ENCODE peak calls at places on chromosomes 13 and 19, in five cellular contexts. J, R, L, B and W are unnamed samples.

GRCh38 chr13:95924389-95924994 is 128.7 kb downstream of the UGGT2 start:
- DNase-seq in B (no peak), L (no peak), J (peak; percentile 41), R (no peak), W (peak; percentile 5)

GRCh38 chr13:23760000-23760399 is 129.2 kb downstream of the MIPEP start:
- DNase-seq in J (no peak), R (no peak), B (no peak), L (no peak), W (no peak)

GRCh38 chr13:110126391-110126961 is 180.5 kb downstream of the COL4A1 start:
- DNase-seq in J (no peak), B (no peak), L (no peak), R (no peak), W (no peak)

GRCh38 chr13:28744091-28744536 is 25.3 kb upstream of the SLC46A3 start:
- DNase-seq in L (peak; percentile 38), J (no peak), B (no peak), R (no peak), W (no peak)

GRCh38 chr19:7928741-7929701 is 3.1 kb upstream of the CTXN1 start:
- DNase-seq in B (no peak), L (peak; percentile 76), R (peak; percentile 91), J (peak; percentile 53), W (peak; percentile 47)

GRCh38 chr19:58218899-58219298 is 9.8 kb upstream of the ZNF544 start:
- DNase-seq in J (peak; percentile 8), L (peak; percentile 62), B (no peak), R (peak; percentile 41), W (no peak)

GRCh38 chr13:33493672-33494365 is 208.3 kb upstream of the STARD13 start:
- DNase-seq in B (no peak), L (no peak), J (no peak), R (no peak), W (no peak)

GRCh38 chr13:99911965-99912566 is 59.5 kb downstream of the ZIC5 start:
- DNase-seq in R (no peak), B (no peak), L (no peak), J (no peak), W (no peak)

GRCh38 chr13:71831716-71832115 is 35.3 kb downstream of the DACH1 start:
- DNase-seq in B (no peak), L (peak; percentile 3), R (no peak), J (no peak), W (peak; percentile 69)

GRCh38 chr13:44274838-44275237 is 98.8 kb upstream of the SERP2 start:
- DNase-seq in R (peak; percentile 13), L (no peak), B (no peak), J (no peak), W (no peak)

GRCh38 chr19:28065026-28065425 is 1147.9 kb downstream of the UQCRFS1 start:
- DNase-seq in L (no peak), B (no peak), J (no peak), R (no peak), W (no peak)

GRCh38 chr13:114080739-114081561 is 51.5 kb downstream of the RASA3 start:
- DNase-seq in J (no peak), L (no peak), B (no peak), R (no peak), W (no peak)

GRCh38 chr13:47901451-47901850 is 99.6 kb downstream of the SUCLA2 start:
- DNase-seq in B (no peak), J (no peak), R (no peak), L (peak; percentile 4), W (no peak)

GRCh38 chr19:13850910-13851753 is 25.8 kb upstream of the NANOS3 start:
- DNase-seq in J (peak; percentile 91), B (no peak), L (peak; percentile 79), R (peak; percentile 42), W (no peak)

GRCh38 chr19:43625918-43626579 is 6.6 kb upstream of the ZNF428 start:
- DNase-seq in J (no peak), R (peak; percentile 73), L (peak; percentile 78), B (no peak), W (peak; percentile 52)

GRCh38 chr19:872266-872951 is 12.9 kb downstream of the CFD start:
- DNase-seq in R (no peak), L (peak; percentile 95), J (no peak), B (peak; percentile 36), W (peak; percentile 76)

GRCh38 chr13:76641056-76641455 is 245.1 kb downstream of the KCTD12 start:
- DNase-seq in R (peak; percentile 15), L (no peak), B (no peak), J (no peak), W (no peak)

GRCh38 chr19:18470153-18470552 is 32.2 kb upstream of the ISYNA1 start:
- DNase-seq in L (peak; percentile 73), B (no peak), J (peak; percentile 55), R (peak; percentile 75), W (peak; percentile 42)

GRCh38 chr19:19575411-19575810 is 37.3 kb downstream of the CILP2 start:
- DNase-seq in J (no peak), L (no peak), R (no peak), B (no peak), W (no peak)

GRCh38 chr19:17243340-17243853 is 2.3 kb downstream of the NR2F6 start:
- DNase-seq in J (peak; percentile 43), R (peak; percentile 52), L (no peak), B (no peak), W (no peak)

GRCh38 chr19:43589680-43590079 is 6.3 kb downstream of the IRGQ start:
- DNase-seq in R (no peak), B (no peak), J (no peak), L (no peak), W (no peak)

GRCh38 chr19:681638-682037 is 5.4 kb downstream of the FSTL3 start:
- DNase-seq in L (no peak), R (no peak), J (no peak), B (no peak), W (no peak)

GRCh38 chr13:110017379-110017778 is 231.0 kb upstream of the IRS2 start:
- DNase-seq in L (no peak), J (no peak), R (no peak), B (no peak), W (no peak)

DNA sequence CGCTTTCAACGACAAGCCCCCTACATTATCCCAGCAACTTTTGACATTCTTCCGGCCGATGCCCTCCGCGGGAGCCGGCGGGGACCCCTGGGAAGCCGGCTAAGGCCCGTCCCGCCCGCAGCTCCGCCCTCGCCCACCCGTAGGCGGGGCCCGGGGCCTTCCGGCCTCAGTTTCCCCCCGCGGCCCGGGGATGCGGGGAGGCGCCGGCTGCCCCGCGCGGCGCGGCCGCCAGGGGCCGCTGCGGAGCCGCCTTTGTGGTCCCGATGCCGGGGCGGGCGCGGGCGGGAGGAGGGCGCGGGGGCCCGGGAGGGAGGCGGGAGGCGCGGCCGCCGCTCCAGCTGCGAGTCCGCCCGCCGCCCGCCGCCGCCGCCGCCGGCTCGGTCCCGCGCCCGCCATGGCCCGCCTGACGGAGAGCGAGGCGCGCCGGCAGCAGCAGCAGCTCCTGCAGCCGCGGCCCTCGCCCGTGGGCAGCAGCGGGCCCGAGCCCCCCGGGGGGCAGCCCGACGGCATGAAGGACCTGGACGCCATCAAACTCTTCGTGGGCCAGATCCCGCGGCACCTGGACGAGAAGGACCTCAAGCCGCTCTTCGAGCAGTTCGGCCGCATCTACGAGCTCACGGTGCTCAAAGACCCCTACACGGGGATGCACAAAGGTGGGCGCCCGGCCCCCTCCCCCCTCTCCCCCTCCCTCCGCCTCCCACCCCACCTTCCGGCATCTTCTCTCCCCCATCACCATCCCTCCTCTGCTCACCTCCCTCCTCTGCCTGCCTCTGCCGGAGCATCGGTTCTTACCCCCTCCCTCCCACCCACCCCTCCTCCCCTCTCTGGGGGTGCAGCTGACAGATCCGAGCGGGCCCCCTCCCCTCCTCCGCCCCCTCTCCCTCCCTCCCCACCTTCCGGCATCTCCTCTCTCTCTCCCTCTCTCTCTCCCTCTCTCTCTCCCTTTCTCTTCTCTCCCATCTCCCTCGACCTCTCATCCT is at the start of gene CELF5:
- DNase-seq in J (no peak), R (peak; percentile 99), L (peak; percentile 72), B (no peak), W (peak; percentile 88)
- TF ChIP-seq FOXM1 in J (no peak), R (no peak), L (no peak), B (no peak), W (no peak)

DNA sequence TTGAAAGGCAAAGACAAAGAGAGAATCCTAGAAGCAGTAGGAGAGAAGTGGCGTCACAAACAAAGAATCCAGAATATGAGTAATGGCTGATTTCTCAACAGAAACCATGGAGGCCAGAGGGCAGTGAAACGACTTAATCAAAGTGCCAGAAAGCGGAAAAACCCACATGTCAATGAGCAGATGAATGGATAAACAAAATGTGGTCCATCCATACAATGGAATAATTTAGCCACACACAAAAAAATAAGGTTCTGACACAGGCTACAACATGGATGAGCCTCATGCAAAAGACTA is 52.2 kb upstream of the RANBP3 start:
- DNase-seq in L (no peak), B (no peak), J (no peak), R (no peak), W (no peak)
- TF ChIP-seq FOXM1 in L (no peak), B (no peak), J (no peak), R (no peak), W (no peak)

GRCh38 chr13:51371768-51372399 is 32.4 kb downstream of the SERPINE3 start:
- DNase-seq in J (no peak), B (no peak), R (no peak), L (no peak), W (no peak)

GRCh38 chr13:51373451-51373850 is 34.0 kb downstream of the SERPINE3 start:
- DNase-seq in R (no peak), B (no peak), J (no peak), L (no peak), W (no peak)

GRCh38 chr13:51364404-51365008 is 25.0 kb downstream of the SERPINE3 start:
- DNase-seq in J (no peak), B (no peak), R (no peak), L (no peak), W (no peak)

GRCh38 chr13:51370811-51371210 is 31.3 kb downstream of the SERPINE3 start:
- DNase-seq in L (no peak), B (no peak), R (no peak), J (no peak), W (no peak)

DNA sequence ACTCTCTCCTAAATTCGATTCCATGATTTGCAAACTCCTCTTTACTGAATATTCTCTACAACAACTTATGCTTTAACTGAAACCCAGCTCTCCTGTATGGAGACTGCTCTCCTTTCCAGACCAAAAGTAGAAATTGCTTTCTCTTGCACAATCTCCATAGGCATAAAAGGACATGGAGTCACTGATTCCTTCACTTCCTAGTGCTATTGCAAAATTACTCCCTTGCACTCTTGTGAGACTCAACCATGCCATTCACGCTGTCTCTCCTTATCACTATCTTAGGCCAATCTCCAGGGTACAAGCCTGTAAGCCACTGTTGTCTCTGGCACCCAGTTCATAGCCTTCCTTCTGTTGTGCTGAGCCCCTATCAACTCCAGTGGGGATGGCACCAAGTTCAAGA is 30.6 kb downstream of the SERPINE3 start:
- DNase-seq in L (no peak), J (no peak), B (no peak), R (no peak), W (no peak)
- TF ChIP-seq FOXM1 in L (no peak), J (no peak), B (no peak), R (no peak), W (no peak)

DNA sequence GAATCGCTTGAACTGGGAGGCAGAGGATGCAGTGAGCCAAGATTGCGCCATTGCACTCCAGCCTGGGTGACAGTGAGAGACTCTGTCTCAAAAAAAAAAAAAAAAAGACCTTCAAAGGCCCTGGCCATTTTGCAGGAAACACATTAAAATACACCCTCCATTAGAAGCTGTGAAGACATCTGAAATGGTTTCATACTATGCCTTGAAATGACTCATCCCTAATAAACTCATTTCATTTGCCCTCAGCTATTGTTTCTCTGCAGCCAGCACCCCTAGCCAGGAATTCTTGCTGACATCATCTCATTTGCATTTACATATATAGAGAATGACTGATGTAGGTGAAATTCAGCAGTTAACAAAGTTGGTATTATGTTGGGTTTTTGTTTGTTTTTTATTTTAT is 8.7 kb downstream of the EML2 start:
- DNase-seq in B (peak; percentile 60), L (no peak), R (peak; percentile 3), J (no peak), W (no peak)
- TF ChIP-seq FOXM1 in B (no peak), L (no peak), R (no peak), J (no peak), W (no peak)